ENCODE peak calls at places on chromosomes 13 and 19, in eight cellular contexts. C is testis, Y is ascending aorta, I is esophagus squamous epithelium, X is heart left ventricle, H is astrocyte, N is left ventricle myocardium inferior, R is upper lobe of right lung. J is an unnamed sample.
A peak's percentile ranks its signal among the peaks of the same experiment; 100 is the strongest.

GRCh38 chr13:114124921-114125320 is 7.5 kb downstream of the RASA3 start:
- DNase-seq in C (no peak), R (no peak), Y (peak; percentile 56), I (no peak), H (peak; percentile 83), N (no peak), X (peak; percentile 3), J (peak; percentile 53)

GRCh38 chr19:8233370-8233769 is 24.2 kb downstream of the CERS4 start:
- DNase-seq in H (peak; percentile 59), C (no peak), I (no peak), R (no peak), X (no peak), Y (no peak), N (no peak), J (no peak)

GRCh38 chr19:18736415-18737336 is 53.2 kb downstream of the CRTC1 start:
- DNase-seq in R (no peak), H (no peak), N (no peak), Y (no peak), X (no peak), C (peak; percentile 79), I (no peak), J (no peak)

GRCh38 chr13:34425307-34425949 is 516.6 kb upstream of the NBEA start:
- DNase-seq in X (no peak), I (no peak), C (no peak), N (no peak), Y (no peak), H (no peak), R (no peak), J (no peak)

GRCh38 chr13:51683537-51684050 is 99.3 kb downstream of the WDFY2 start:
- DNase-seq in Y (no peak), X (no peak), I (no peak), H (no peak), N (no peak), R (no peak), C (no peak), J (no peak)

GRCh38 chr19:49114630-49115363 is 627 bp downstream of the LIN7B start:
- DNase-seq in N (peak; percentile 70), X (peak; percentile 86), I (no peak), C (peak; percentile 72), R (peak; percentile 84), Y (peak; percentile 84), H (peak; percentile 18), J (peak; percentile 19)

GRCh38 chr19:35249848-35250711 is 1.3 kb downstream of the LSR start:
- DNase-seq in X (no peak), N (no peak), C (no peak), H (no peak), Y (no peak), I (no peak), R (peak; percentile 61), J (no peak)

GRCh38 chr19:2661615-2662014 is 40.9 kb downstream of the GNG7 start:
- DNase-seq in I (no peak), R (no peak), Y (no peak), C (no peak), N (no peak), H (no peak), X (no peak), J (no peak)

GRCh38 chr19:15101479-15102082 is 5.6 kb upstream of the SYDE1 start:
- DNase-seq in I (no peak), X (no peak), H (no peak), Y (no peak), R (no peak), C (peak; percentile 72), N (no peak), J (peak; percentile 39)

GRCh38 chr19:6287269-6287885 is 7.6 kb upstream of the MLLT1 start:
- DNase-seq in H (no peak), I (no peak), Y (no peak), R (no peak), C (no peak), N (no peak), X (no peak), J (no peak)

GRCh38 chr13:52686381-52686780 is 33.7 kb downstream of the SUGT1 start:
- DNase-seq in R (no peak), C (no peak), Y (no peak), X (no peak), I (no peak), H (no peak), N (no peak), J (no peak)

GRCh38 chr13:33015791-33016323 is 366 bp upstream of the KL start:
- DNase-seq in X (peak; percentile 32), H (no peak), N (peak; percentile 19), C (no peak), Y (no peak), I (no peak), R (peak; percentile 65), J (no peak)

GRCh38 chr19:2711937-2712205 is 9.3 kb downstream of the DIRAS1 start:
- DNase-seq in R (no peak), H (no peak), C (no peak), Y (no peak), N (no peak), I (no peak), X (no peak), J (no peak)

GRCh38 chr13:100875392-100876043 is 200.9 kb upstream of the TMTC4 start:
- DNase-seq in C (no peak), Y (no peak), N (no peak), H (peak; percentile 97), X (no peak), I (no peak), R (no peak), J (no peak)

GRCh38 chr19:1257475-1258160 is 9.2 kb downstream of the MIDN start:
- DNase-seq in C (no peak), I (no peak), N (no peak), H (no peak), Y (no peak), X (no peak), R (no peak), J (no peak)

GRCh38 chr19:46931197-46931596 is 70.4 kb downstream of the ARHGAP35 start:
- DNase-seq in N (no peak), X (no peak), C (no peak), R (no peak), I (no peak), Y (no peak), H (no peak), J (no peak)

GRCh38 chr19:5718579-5719273 is 1.2 kb downstream of the LONP1 start:
- DNase-seq in H (peak; percentile 80), X (no peak), Y (no peak), I (no peak), R (no peak), C (no peak), N (no peak), J (no peak)

GRCh38 chr13:96053003-96053703 is at the start of gene UGGT2:
- DNase-seq in Y (peak; percentile 96), N (peak; percentile 96), I (peak; percentile 8), H (peak; percentile 87), X (peak; percentile 97), C (peak; percentile 96), R (peak; percentile 98), J (no peak)

GRCh38 chr19:33580645-33581037 is 41.1 kb upstream of the CHST8 start:
- DNase-seq in I (no peak), X (no peak), Y (no peak), N (no peak), R (no peak), C (no peak), H (no peak), J (no peak)

GRCh38 chr13:107743523-107743922 is 471.8 kb downstream of the LIG4 start:
- DNase-seq in R (no peak), C (no peak), H (no peak), N (no peak), I (no peak), X (no peak), Y (no peak), J (no peak)

GRCh38 chr13:98270819-98271218 is 93.8 kb upstream of the RNF113B start:
- DNase-seq in Y (no peak), C (no peak), R (no peak), H (no peak), I (no peak), N (no peak), X (no peak), J (no peak)

GRCh38 chr19:12668346-12668745 is 1.7 kb downstream of the WDR83 start:
- DNase-seq in Y (no peak), H (no peak), R (no peak), I (no peak), C (no peak), X (no peak), N (no peak), J (no peak)
- H3K27ac ChIP-seq in Y (peak overlapping the region; percentile 95), H (peak overlapping the region; percentile 97), R (peak overlapping the region; percentile 98), I (peak overlapping the region; percentile 97), C (peak overlapping the region; percentile 93), X (peak overlapping the region; percentile 91), N (peak overlapping the region; percentile 98), J (peak overlapping the region; percentile 89)

DNA sequence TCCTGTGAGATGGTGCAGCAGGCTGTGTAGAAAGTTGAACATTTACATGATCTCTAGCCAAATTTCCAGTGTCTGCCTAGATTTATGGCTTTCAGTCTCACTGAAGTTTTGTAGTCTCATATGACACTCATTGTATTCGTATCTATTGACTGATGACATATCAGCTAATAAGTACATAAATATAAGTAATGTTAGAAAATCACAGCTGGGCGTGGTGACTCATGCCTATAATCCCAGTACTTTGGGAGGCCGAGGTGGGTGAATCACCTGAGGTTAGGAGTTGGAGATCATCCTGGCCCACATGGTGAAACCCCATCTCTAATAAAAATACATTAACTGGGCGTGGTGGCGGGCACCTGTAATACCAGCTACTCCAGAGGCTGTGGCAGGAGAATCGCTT is 54.7 kb upstream of the HTR2A start:
- DNase-seq in H (no peak), I (no peak), Y (no peak), X (no peak), C (no peak), N (no peak), R (no peak), J (no peak)
- TF ChIP-seq CTCF in H (no peak), I (no peak), Y (no peak), X (no peak), C (no peak), N (no peak), R (no peak), J (no peak)

DNA sequence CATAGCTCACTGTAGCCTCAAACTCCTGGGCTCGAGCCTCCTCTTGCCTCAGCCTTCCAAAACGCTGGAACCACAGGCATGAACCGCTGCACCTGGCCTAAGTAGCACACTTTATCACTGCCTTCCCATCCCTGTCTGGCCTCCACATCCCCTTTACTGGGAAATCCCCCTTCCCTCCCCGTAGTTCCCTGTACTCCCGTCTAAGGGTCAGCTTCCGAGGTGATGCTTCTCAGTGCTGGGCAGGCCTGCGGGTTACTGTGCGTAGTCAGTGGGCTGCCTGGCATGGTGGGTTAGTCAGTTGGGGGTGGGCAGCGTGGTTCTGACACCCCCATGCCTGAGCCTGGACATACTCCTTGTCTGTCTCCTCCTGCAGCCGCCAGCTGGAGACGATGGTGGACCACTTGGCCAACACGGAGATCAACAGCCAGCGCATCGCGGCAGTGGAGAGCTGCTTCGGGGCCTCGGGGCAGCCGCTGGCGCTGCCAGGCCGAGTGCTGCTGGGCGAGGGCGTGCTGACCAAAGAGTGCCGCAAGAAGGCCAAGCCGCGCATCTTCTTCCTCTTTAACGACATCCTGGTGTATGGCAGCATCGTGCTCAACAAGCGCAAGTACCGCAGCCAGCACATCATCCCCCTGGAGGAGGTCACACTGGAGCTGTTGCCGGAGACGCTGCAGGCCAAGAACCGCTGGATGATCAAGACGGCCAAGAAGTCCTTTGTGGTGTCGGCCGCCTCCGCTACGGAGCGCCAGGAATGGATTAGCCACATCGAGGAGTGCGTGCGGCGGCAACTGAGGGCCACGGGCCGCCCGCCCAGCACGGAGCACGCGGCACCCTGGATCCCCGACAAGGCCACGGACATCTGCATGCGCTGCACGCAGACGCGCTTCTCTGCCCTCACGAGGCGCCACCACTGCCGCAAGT is 8.4 kb downstream of the PLEKHF1 start:
- DNase-seq in C (no peak), Y (no peak), H (no peak), I (no peak), X (peak; percentile 20), N (no peak), R (peak; percentile 62), J (no peak)
- H3K27ac ChIP-seq in C (no peak overlapping the region), Y (no peak overlapping the region), H (no peak overlapping the region), I (peak overlapping the region; percentile 61), X (peak overlapping the region; percentile 88), N (peak overlapping the region; percentile 98), R (no peak overlapping the region), J (peak overlapping the region; percentile 78)

GRCh38 chr13:67841071-67841470 is 610.9 kb upstream of the PCDH9 start:
- DNase-seq in X (no peak), H (no peak), C (no peak), R (no peak), I (no peak), N (no peak), Y (no peak), J (no peak)
- TF ChIP-seq CTCF in X (no peak), H (no peak), C (no peak), R (no peak), I (no peak), N (no peak), Y (no peak), J (no peak)